ENCODE peak calls at places on chromosome 10, in four cellular contexts. W is H1, Q is HCT116, M is K562. I is an unnamed sample.
A peak's percentile ranks its signal among the peaks of the same experiment; 100 is the strongest.

GRCh38 chr10:43852141-43852540 is 203.5 kb upstream of the ZNF32 start:
- DNase-seq in W (no peak), Q (no peak), M (no peak), I (no peak)

GRCh38 chr10:7819126-7819470 is 793 bp downstream of the TAF3 start:
- DNase-seq in W (no peak), Q (no peak), M (peak; percentile 49), I (peak; percentile 51)

GRCh38 chr10:79026341-79026761 is 42.4 kb upstream of the ZMIZ1 start:
- DNase-seq in W (no peak), Q (no peak), M (no peak), I (no peak)

GRCh38 chr10:20765066-20765465 is 132.0 kb downstream of the NEBL start:
- DNase-seq in W (no peak), Q (no peak), M (no peak), I (no peak)

GRCh38 chr10:101217450-101218281 is 11.6 kb downstream of the LBX1 start:
- DNase-seq in W (no peak), Q (no peak), M (peak; percentile 34), I (peak; percentile 35)

GRCh38 chr10:77710759-77711682 is 73.4 kb upstream of the KCNMA1 start:
- DNase-seq in W (peak; percentile 62), Q (peak; percentile 6), M (peak; percentile 86), I (peak; percentile 5)

GRCh38 chr10:7662522-7662921 is 4.2 kb downstream of the ITIH5 start:
- DNase-seq in W (no peak), Q (no peak), M (no peak), I (no peak)

GRCh38 chr10:60932756-60933155 is 11.2 kb downstream of the RHOBTB1 start:
- DNase-seq in W (no peak), Q (no peak), M (no peak), I (no peak)

GRCh38 chr10:75418712-75419111 is 12.7 kb upstream of the LRMDA start:
- DNase-seq in W (no peak), Q (no peak), M (no peak), I (no peak)

GRCh38 chr10:114364726-114365125 is 39.6 kb downstream of the AFAP1L2 start:
- DNase-seq in W (no peak), Q (no peak), M (no peak), I (no peak)

GRCh38 chr10:103802637-103803353 is 52.6 kb downstream of the SH3PXD2A start:
- DNase-seq in W (no peak), Q (no peak), M (no peak), I (no peak)

GRCh38 chr10:124290095-124290795 is 128.5 kb downstream of the OAT start:
- DNase-seq in W (no peak), Q (no peak), M (peak; percentile 30), I (no peak)

GRCh38 chr10:48895198-48895720 is 44.4 kb downstream of the LRRC18 start:
- DNase-seq in W (no peak), Q (no peak), M (no peak), I (no peak)

GRCh38 chr10:109961181-109962001 is 38.1 kb upstream of the XPNPEP1 start:
- DNase-seq in W (no peak), Q (no peak), M (no peak), I (no peak)

GRCh38 chr10:127649642-127650041 is 87.3 kb upstream of the FOXI2 start:
- DNase-seq in W (peak; percentile 21), Q (peak; percentile 27), M (no peak), I (peak; percentile 14)

GRCh38 chr10:29734980-29735627 is 100.3 kb upstream of the SVIL start:
- DNase-seq in W (no peak), Q (no peak), M (no peak), I (no peak)

GRCh38 chr10:120422459-120422858 is 34.6 kb upstream of the PLPP4 start:
- DNase-seq in W (peak; percentile 13), Q (no peak), M (no peak), I (no peak)

GRCh38 chr10:12322583-12323131 is 26.7 kb upstream of the CAMK1D start:
- DNase-seq in W (no peak), Q (no peak), M (no peak), I (peak; percentile 13)

GRCh38 chr10:61902448-61903183 is 1.1 kb downstream of the ARID5B start:
- DNase-seq in W (no peak), Q (peak; percentile 51), M (peak; percentile 62), I (peak; percentile 70)

DNA sequence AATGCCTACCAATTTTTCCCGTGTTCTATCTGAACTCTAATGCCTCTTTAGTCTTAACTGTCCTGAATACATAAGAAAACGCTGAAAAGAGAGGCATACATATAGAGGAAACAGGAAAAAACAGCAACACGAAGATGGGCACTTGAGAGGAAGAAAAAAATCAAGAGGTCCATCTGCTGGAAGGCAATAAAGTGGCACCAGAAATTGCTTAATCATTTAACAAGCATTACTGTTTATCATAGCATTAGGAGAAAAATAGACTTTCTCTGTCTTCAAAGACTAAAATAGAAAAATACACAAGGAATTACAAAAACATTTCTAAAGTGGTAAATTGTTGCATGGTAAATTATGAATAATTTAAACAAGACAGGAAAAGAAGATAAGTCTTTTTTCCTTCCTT is 35.0 kb downstream of the NSUN6 start:
- DNase-seq in W (no peak), Q (no peak), M (no peak), I (no peak)
- TF ChIP-seq FOSL1 in W (no peak), Q (no peak), M (no peak), I (no peak)

GRCh38 chr10:47369251-47369894 is 14.7 kb downstream of the ZNF488 start:
- DNase-seq in W (no peak), Q (no peak), M (no peak), I (no peak)
- TF ChIP-seq FOSL1 in W (no peak), Q (no peak), M (no peak), I (no peak)

GRCh38 chr10:129500617-129501339 is 33.7 kb downstream of the MGMT start:
- DNase-seq in W (no peak), Q (no peak), M (no peak), I (peak; percentile 57)
- TF ChIP-seq FOSL1 in W (no peak), Q (no peak), M (no peak), I (no peak)

GRCh38 chr10:35040761-35041501 is 49.2 kb downstream of the CUL2 start:
- DNase-seq in W (no peak), Q (peak; percentile 75), M (no peak), I (no peak)
- TF ChIP-seq FOSL1 in W (no peak), Q (peak; percentile 84), M (no peak), I (no peak)

GRCh38 chr10:50896721-50897120 is 11.3 kb upstream of the A1CF start:
- DNase-seq in W (no peak), Q (no peak), M (no peak), I (no peak)
- TF ChIP-seq FOSL1 in W (no peak), Q (no peak), M (no peak), I (no peak)

GRCh38 chr10:58512470-58513188 is at the start of gene BICC1:
- DNase-seq in W (no peak), Q (no peak), M (no peak), I (no peak)

GRCh38 chr10:58514102-58514472 is 1.4 kb downstream of the BICC1 start:
- DNase-seq in W (no peak), Q (no peak), M (no peak), I (no peak)

GRCh38 chr10:58511765-58512469 is 755 bp upstream of the BICC1 start:
- DNase-seq in W (no peak), Q (no peak), M (no peak), I (peak; percentile 59)

GRCh38 chr10:58515296-58515956 is 2.8 kb downstream of the BICC1 start:
- DNase-seq in W (no peak), Q (no peak), M (no peak), I (no peak)

DNA sequence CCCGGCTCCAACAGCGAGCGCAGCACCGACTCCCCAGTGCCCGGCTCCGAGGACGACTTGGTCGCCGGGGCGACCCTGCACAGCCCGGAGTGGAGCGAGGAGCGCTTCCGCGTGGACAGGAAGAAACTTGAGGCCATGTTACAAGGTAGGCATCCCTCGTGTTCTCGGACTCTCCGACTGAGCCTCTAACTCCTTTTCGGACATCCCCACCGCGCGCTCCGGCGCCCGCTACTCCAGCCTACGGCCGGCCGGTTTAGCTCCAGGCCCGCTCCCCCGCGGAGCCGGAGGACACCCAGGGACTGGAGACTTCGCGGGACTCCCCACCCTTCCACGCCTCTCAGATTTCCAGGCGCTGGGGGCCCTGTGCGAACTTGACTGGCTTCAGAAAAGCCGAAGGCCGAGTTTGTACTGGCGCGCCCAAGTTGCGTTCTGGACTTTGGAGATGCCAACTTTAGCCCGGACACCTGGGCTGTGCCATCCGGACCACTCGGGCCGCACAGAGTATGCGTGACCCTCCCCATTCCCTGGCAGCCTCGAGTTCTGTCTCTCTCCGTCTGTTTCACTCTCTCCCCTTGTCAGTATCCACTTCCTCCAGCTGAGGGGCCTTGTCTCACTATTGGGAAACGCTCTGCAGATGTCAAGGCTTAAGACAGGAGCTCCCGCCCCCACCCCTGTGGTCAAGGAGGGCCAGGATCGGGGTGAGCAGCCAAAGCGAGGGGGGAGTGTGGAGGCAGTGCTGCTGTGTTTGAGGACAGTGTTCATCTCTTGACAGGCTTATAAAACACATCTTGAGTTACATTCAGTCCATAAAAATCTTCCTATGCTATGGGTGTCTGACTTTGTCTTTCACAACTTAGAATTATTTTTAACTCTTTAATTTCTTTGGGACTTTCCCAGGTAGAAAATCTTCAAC is 773 bp downstream of the BICC1 start:
- DNase-seq in W (no peak), Q (no peak), M (no peak), I (no peak)
- TF ChIP-seq FOSL1 in W (no peak), Q (no peak), M (no peak), I (no peak)

DNA sequence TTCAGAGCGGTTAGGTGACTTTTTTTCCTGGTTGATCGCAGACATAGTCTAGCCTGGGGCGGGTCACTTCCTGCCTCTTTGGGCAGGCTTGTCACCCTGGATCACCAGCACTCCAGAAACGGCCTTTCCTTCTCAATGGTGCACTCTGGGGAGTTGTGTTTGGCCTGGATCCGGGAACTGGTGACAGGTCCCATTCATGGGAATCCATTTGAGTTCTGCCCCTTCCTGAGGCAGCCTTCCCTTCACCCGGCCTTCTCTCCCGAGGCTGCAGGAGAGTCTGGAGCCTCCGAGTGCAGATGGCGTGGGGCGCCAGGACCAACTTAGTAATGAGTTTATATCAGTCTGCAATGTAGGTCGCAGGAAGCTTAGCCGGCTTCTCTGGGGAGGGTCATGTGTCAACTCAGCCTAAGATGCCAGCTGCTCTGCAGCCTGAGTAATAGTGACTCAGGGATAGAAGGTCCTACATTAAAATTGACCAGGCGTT is 54.2 kb downstream of the TACR2 start:
- DNase-seq in W (no peak), Q (no peak), M (no peak), I (no peak)
- TF ChIP-seq FOSL1 in W (no peak), Q (no peak), M (no peak), I (no peak)

DNA sequence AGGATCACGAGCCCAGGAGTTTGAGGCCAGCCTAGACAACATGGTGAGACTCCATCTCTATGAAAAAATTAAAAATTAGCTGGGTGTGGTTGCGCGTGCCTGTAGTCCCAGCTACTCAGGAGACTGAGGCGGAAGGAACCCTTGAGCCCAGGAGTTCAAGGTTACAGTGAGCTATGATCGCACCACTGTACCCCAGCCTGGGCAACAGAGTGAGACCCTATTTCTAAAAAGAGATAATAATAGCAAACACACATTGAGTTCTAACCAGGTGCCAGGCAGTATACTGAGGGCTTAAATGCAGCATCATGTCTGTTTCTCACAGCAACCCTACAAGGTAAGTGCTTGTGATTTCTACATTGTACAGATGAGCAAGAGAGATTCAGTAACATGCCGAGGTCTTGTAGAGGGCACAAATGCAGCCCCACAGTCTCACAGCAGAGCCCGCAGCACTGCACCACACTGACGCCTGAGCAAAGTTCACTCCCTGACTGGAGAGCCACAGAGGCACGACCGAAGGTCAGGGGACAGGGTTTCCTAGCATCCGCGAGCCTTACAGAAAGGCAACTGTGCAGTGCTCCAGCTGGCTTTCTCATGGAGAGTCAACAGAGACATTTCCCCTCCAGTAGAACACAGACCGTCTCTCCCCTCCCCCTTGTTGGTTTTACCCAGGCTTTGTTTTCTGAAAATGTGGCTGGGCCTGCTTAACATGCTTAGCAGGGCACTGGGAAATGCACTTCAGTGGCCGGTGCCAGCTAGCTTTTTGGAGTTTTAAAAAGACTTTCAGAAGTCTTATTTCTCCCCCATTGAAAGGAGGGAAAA is 36.5 kb downstream of the PDSS1 start:
- DNase-seq in W (no peak), Q (no peak), M (no peak), I (peak; percentile 97)
- TF ChIP-seq FOSL1 in W (no peak), Q (no peak), M (no peak), I (no peak)